ENCODE peak calls at places on chromosomes 12 and 14, in ten cellular contexts. S, X, U, H, F, G, W, L, T and V are unnamed samples.

GRCh38 chr12:40158592-40159111 is 52.8 kb upstream of the SLC2A13 start:
- DNase-seq in W (no peak), L (no peak), X (peak; percentile 99), U (no peak), T (no peak), H (no peak), G (no peak), S (no peak), F (no peak), V (no peak)

GRCh38 chr12:14937689-14938088 is 648 bp downstream of the ERP27 start:
- DNase-seq in X (no peak), F (no peak), U (no peak), G (no peak), H (no peak), W (no peak), T (no peak), S (no peak), L (no peak), V (no peak)

GRCh38 chr14:67240168-67240932 is 885 bp upstream of the PALS1 start:
- DNase-seq in L (peak; percentile 18), H (peak; percentile 89), S (peak; percentile 69), T (peak; percentile 33), G (peak; percentile 92), F (peak; percentile 6), W (peak; percentile 29), X (no peak), U (peak; percentile 24), V (peak; percentile 47)

GRCh38 chr14:75011356-75012097 is 8.8 kb downstream of the EIF2B2 start:
- DNase-seq in T (no peak), H (no peak), L (no peak), U (peak; percentile 57), F (no peak), W (no peak), X (peak; percentile 59), G (no peak), S (no peak), V (no peak)

GRCh38 chr12:6535960-6536847 is 1.9 kb downstream of the GAPDH start:
- DNase-seq in X (no peak), T (no peak), G (no peak), L (no peak), H (no peak), W (no peak), S (no peak), U (no peak), F (no peak), V (no peak)

GRCh38 chr14:92513204-92513965 is at the start of gene RIN3:
- DNase-seq in H (peak; percentile 73), W (peak; percentile 72), F (peak; percentile 52), X (no peak), G (peak; percentile 91), S (peak; percentile 77), L (peak; percentile 55), U (peak; percentile 59), T (peak; percentile 72), V (peak; percentile 50)

GRCh38 chr12:32893008-32893407 is 3.6 kb downstream of the PKP2 start:
- DNase-seq in U (no peak), T (no peak), S (no peak), G (no peak), H (no peak), F (no peak), X (no peak), W (no peak), L (no peak), V (no peak)

GRCh38 chr12:78584695-78585094 is 279.9 kb upstream of the SYT1 start:
- DNase-seq in W (peak; percentile 47), S (no peak), T (no peak), H (no peak), L (no peak), U (no peak), G (no peak), F (no peak), X (peak; percentile 29), V (no peak)

GRCh38 chr12:121108492-121108891 is 24.2 kb upstream of the P2RX7 start:
- DNase-seq in S (no peak), U (no peak), L (no peak), H (no peak), G (no peak), T (no peak), F (no peak), X (no peak), W (no peak), V (no peak)

GRCh38 chr12:47850153-47851084 is 30.7 kb upstream of the HDAC7 start:
- DNase-seq in T (no peak), G (no peak), F (no peak), W (no peak), L (no peak), S (no peak), U (no peak), X (no peak), H (no peak), V (no peak)

GRCh38 chr14:29489911-29490310 is 437.7 kb downstream of the PRKD1 start:
- DNase-seq in H (no peak), S (no peak), F (no peak), X (no peak), U (no peak), G (no peak), W (no peak), T (no peak), L (no peak), V (no peak)

DNA sequence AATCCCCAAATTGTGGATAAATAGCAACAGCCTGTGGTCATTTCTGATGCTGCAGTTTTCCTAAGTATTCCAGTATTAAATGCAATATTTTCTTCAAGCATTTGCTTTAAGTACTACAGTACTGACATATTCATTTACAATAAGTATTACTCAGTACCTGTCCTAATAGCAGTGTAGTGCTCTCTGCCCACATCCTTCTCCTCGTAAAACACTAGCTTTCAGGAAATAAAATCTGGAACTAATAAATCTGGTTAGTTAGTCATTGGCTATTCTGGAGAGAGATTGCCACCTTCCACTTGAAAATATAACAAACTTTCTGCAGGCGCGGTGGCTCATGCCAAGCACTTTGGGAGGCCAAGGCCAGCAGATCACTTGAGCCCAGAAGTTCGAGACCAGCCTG is 441.5 kb downstream of the PRKD1 start:
- DNase-seq in W (no peak), F (no peak), H (no peak), S (no peak), T (no peak), X (no peak), G (no peak), U (peak; percentile 51), L (no peak), V (no peak)
- TF ChIP-seq CTCF in W (no peak), F (no peak), H (no peak), S (no peak), T (no peak), X (no peak), G (no peak), U (no peak), L (no peak), V (no peak)

DNA sequence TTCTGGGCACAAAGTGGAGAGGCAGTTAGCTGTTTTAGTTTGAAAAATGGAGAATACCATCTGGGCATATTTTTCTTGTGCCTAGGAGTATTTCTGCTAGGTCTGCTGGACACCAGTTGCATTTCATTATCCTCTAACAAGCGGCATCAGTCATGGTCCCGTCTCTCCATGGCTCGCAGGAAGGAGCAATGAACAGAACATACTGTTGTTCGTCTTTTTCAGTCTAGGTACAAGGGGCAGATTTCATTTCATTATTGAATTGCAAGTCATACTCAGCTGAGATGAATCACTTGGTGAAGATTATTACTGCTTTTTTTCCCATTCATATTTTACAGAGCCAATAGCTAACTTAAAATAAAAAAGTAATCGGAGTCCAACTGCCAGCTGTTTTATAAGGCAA is 117.7 kb upstream of the TMEM260 start:
- DNase-seq in T (no peak), F (no peak), S (no peak), L (no peak), W (no peak), G (no peak), H (no peak), U (no peak), X (no peak), V (no peak)
- TF ChIP-seq CTCF in T (no peak), F (no peak), S (no peak), L (no peak), W (no peak), G (no peak), H (no peak), U (no peak), X (no peak), V (no peak)

GRCh38 chr14:65168840-65169239 is 66.5 kb upstream of the MAX start:
- DNase-seq in S (no peak), L (no peak), U (peak; percentile 66), X (peak; percentile 73), W (no peak), T (no peak), H (no peak), F (no peak), G (no peak), V (no peak)

GRCh38 chr14:65173973-65174693 is 71.8 kb upstream of the MAX start:
- DNase-seq in T (peak; percentile 41), L (no peak), W (no peak), H (no peak), U (no peak), G (no peak), X (no peak), S (no peak), F (peak; percentile 22), V (no peak)

GRCh38 chr14:65170318-65170717 is 68.0 kb upstream of the MAX start:
- DNase-seq in T (no peak), G (no peak), S (no peak), W (no peak), U (no peak), L (no peak), F (no peak), X (no peak), H (no peak), V (no peak)

GRCh38 chr14:65169351-65169750 is 67.0 kb upstream of the MAX start:
- DNase-seq in X (peak; percentile 50), W (no peak), H (no peak), T (no peak), G (no peak), L (no peak), U (peak; percentile 70), F (no peak), S (no peak), V (no peak)

DNA sequence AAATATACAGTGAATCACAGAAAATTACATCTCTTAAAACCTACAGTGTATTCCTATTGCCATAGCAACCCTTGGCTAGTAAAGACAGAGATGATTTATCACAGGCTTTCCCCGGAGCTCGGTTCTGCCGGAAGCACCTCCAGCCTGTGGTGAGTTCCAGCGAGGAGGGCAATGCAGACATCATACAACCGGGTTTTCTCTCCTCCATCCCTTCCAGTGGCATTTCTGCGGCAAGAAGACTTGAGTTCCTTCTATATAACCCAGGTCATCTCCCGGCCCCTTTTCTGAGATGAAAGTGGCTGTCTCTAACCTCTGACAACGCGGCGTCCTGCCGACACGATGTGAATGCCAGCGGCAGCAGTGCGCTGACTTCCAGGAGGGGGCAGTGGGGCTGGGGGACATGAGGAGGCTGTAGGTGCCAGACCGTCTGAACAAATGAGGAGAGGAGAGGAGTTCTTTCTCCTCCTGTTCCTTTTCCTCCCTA is 68.5 kb upstream of the MAX start:
- DNase-seq in F (peak; percentile 50), L (no peak), U (peak; percentile 41), W (peak; percentile 49), H (no peak), S (no peak), X (peak; percentile 25), T (peak; percentile 58), G (no peak), V (peak; percentile 61)
- TF ChIP-seq CTCF in F (peak; percentile 56), L (no peak), U (peak; percentile 53), W (no peak), H (no peak), S (no peak), X (peak; percentile 29), T (peak; percentile 19), G (no peak), V (no peak)

DNA sequence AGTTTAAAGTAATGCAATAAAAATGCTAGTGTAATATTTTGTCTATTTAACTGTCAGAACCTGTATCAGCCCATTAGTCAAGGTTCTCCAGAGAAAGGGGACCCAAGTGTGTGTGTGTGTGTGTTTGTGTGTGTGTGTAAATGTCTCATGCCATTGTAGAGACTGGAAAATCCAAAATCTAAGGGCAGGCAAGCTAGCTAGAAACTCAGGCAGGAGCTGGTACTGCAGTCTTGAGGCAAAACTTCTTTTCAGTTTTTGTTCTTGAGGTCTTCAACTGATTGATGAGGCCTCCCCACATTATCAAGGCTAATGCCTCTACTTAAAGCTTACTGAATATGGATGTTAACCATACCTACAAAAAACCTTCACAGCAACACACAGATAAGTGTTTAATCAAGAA is 126.7 kb downstream of the PRKD1 start:
- DNase-seq in S (no peak), X (no peak), F (no peak), L (no peak), U (no peak), W (no peak), T (no peak), G (no peak), H (no peak), V (no peak)
- TF ChIP-seq CTCF in S (no peak), X (peak; percentile 20), F (peak; percentile 43), L (no peak), U (no peak), W (peak; percentile 34), T (no peak), G (no peak), H (no peak), V (peak; percentile 42)